ENCODE peak calls at places on chromosome 1, in nine cellular contexts. N is CD4-positive, alpha-beta memory T cell; C is GM12865; P is CD8-positive, alpha-beta T cell; O is CD4-positive, CD25-positive, alpha-beta regulatory T cell; L is epithelial cell of esophagus; Z is cardiac muscle cell; T is endodermal cell; M is adipocyte. V is an unnamed sample.

GRCh38 chr1:180173952-180174351 is 19.3 kb downstream of the QSOX1 start:
- DNase-seq in N (no peak), C (no peak), P (no peak), O (no peak), L (no peak), Z (no peak), T (no peak), M (no peak), V (peak; percentile 84)

GRCh38 chr1:195763146-195763906 is 844.9 kb downstream of the KCNT2 start:
- DNase-seq in N (no peak), C (no peak), P (no peak), O (no peak), L (no peak), Z (no peak), T (peak; percentile 51), M (no peak), V (no peak)

GRCh38 chr1:2833454-2834145 is 32.1 kb upstream of the TTC34 start:
- DNase-seq in N (no peak), C (no peak), P (no peak), O (no peak), L (no peak), Z (no peak), T (no peak), M (no peak), V (no peak)

GRCh38 chr1:205398586-205398985 is 23.3 kb downstream of the LEMD1 start:
- DNase-seq in N (no peak), C (no peak), P (no peak), O (no peak), L (no peak), Z (no peak), T (no peak), M (no peak), V (no peak)

GRCh38 chr1:172359531-172359991 is 60.9 kb upstream of the C1orf105 start:
- DNase-seq in N (no peak), C (no peak), P (no peak), O (no peak), L (peak; percentile 34), Z (no peak), T (no peak), M (peak; percentile 53), V (no peak)

GRCh38 chr1:154575951-154576566 is 8.5 kb downstream of the CHRNB2 start:
- DNase-seq in N (no peak), C (no peak), P (no peak), O (no peak), L (no peak), Z (no peak), T (peak; percentile 47), M (no peak), V (no peak)

GRCh38 chr1:172906778-172907592 is 143.8 kb downstream of the TNFSF18 start:
- DNase-seq in N (peak; percentile 52), C (peak; percentile 7), P (no peak), O (peak; percentile 25), L (peak; percentile 73), Z (no peak), T (peak; percentile 73), M (peak; percentile 66), V (no peak)

GRCh38 chr1:101728029-101728428 is 268.7 kb downstream of the OLFM3 start:
- DNase-seq in N (no peak), C (peak; percentile 40), P (no peak), O (no peak), L (no peak), Z (no peak), T (no peak), M (no peak), V (no peak)

GRCh38 chr1:9685833-9686232 is 34.3 kb downstream of the PIK3CD start:
- DNase-seq in N (no peak), C (no peak), P (no peak), O (no peak), L (peak; percentile 59), Z (no peak), T (no peak), M (peak; percentile 34), V (no peak)

GRCh38 chr1:175208773-175209492 is 16.4 kb upstream of the KIAA0040 start:
- DNase-seq in N (peak; percentile 82), C (peak; percentile 85), P (peak; percentile 10), O (peak; percentile 80), L (no peak), Z (no peak), T (no peak), M (no peak), V (no peak)

DNA sequence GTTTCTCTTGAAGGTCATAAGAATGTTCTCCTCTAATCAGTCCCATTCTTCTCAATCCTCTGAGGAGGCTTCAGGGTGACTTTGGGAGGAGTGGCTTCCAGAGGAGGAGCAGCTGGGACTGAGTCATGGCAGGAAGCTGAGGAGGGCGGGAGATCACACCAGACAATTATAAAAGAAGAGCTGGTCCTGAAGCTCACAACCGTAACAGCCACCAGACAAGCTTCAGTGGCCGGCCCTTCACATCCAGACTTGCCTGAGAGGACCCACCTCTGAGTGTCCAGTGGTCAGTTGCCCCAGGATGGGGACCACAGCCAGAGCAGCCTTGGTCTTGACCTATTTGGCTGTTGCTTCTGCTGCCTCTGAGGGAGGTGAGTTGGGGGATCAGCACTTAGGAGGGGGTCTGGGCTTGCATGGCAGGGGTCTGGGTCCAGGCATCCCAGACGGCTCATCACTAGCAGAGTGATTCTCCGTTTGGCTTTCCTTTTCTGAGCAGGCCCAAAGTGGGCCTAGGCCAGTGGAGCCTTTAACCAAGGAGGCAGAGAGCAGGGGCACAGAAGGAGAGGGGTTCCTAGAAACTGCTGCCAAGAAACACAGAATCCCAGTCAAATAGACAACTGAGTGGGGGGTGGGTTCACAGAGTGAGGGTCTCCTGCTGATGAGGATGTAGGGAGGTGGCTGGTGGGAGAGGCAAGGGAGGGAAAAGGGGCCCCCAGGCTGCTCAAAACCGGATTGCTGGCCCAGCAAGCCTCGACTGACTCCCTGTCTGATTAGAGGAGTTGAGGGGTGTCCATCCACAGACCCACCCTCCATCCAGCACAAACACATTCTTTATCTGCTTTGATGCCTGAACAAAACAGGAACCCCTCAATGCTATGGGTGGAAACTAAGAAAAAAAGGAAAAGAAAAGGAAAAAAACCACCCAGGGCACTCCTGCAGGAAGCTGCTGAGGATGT is at the start of gene ECM1:
- DNase-seq in N (no peak), C (no peak), P (no peak), O (no peak), L (peak; percentile 83), Z (no peak), T (peak; percentile 68), M (peak; percentile 86), V (peak; percentile 79)
- H3K4me3 ChIP-seq in N (no peak within 1 kb of the TSS), C (no peak within 1 kb of the TSS), P (no peak within 1 kb of the TSS), O (no peak within 1 kb of the TSS), L (peak within 1 kb of the TSS; percentile 38), Z (no peak within 1 kb of the TSS), T (no peak within 1 kb of the TSS), M (peak within 1 kb of the TSS; percentile 79), V (peak within 1 kb of the TSS; percentile 54)

GRCh38 chr1:231415018-231415583 is 7.0 kb downstream of the EGLN1 start:
- DNase-seq in N (no peak), C (no peak), P (no peak), O (no peak), L (peak; percentile 51), Z (no peak), T (no peak), M (no peak), V (no peak)
- H3K4me3 ChIP-seq in N (no peak overlapping the region), C (no peak overlapping the region), P (no peak overlapping the region), O (no peak overlapping the region), L (no peak overlapping the region), Z (no peak overlapping the region), T (no peak overlapping the region), M (no peak overlapping the region), V (peak overlapping the region; percentile 74)

GRCh38 chr1:150257624-150258274 is at the start of gene CA14:
- DNase-seq in N (no peak), C (no peak), P (no peak), O (no peak), L (no peak), Z (peak; percentile 89), T (peak; percentile 84), M (no peak), V (no peak)

GRCh38 chr1:150258275-150258666 is 697 bp downstream of the CA14 start:
- DNase-seq in N (no peak), C (no peak), P (no peak), O (no peak), L (no peak), Z (peak; percentile 34), T (no peak), M (no peak), V (no peak)

GRCh38 chr1:150259217-150259616 is 1.6 kb downstream of the CA14 start:
- DNase-seq in N (no peak), C (no peak), P (no peak), O (no peak), L (no peak), Z (peak; percentile 46), T (peak; percentile 60), M (no peak), V (no peak)

GRCh38 chr1:150256549-150257341 is 829 bp upstream of the CA14 start:
- DNase-seq in N (no peak), C (no peak), P (no peak), O (no peak), L (no peak), Z (peak; percentile 60), T (peak; percentile 85), M (peak; percentile 62), V (no peak)

DNA sequence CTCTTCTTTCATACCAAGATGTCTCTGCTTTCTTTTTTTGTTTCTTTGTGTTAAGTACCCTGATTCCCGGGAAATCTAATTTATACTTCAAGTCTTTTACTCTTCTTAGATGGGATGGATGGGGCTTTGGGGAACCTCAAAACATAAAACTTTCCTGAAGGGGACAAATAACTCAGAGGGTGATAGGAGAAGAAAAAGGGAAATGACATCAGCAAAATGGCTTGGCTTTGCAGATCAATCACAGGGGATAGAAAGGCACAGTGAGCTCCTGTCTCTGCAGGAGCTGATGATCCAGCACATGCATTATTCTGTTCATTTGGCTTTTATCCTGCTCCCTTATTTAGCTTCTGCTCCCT is 1.4 kb upstream of the CA14 start:
- DNase-seq in N (no peak), C (no peak), P (no peak), O (no peak), L (no peak), Z (no peak), T (no peak), M (no peak), V (no peak)
- H3K4me3 ChIP-seq in N (no peak overlapping the region), C (no peak overlapping the region), P (no peak overlapping the region), O (peak overlapping the region; percentile 49), L (no peak overlapping the region), Z (peak overlapping the region; percentile 61), T (peak overlapping the region; percentile 79), M (peak overlapping the region; percentile 70), V (peak overlapping the region; percentile 46)

GRCh38 chr1:29456685-29457084 is 220.4 kb downstream of the PTPRU start:
- DNase-seq in N (no peak), C (no peak), P (no peak), O (no peak), L (no peak), Z (no peak), T (peak; percentile 12), M (no peak), V (no peak)

GRCh38 chr1:29455781-29456180 is 219.5 kb downstream of the PTPRU start:
- DNase-seq in N (no peak), C (no peak), P (no peak), O (no peak), L (no peak), Z (no peak), T (no peak), M (no peak), V (no peak)

GRCh38 chr1:29452463-29453230 is 216.3 kb downstream of the PTPRU start:
- DNase-seq in N (no peak), C (no peak), P (no peak), O (no peak), L (no peak), Z (no peak), T (no peak), M (no peak), V (no peak)

GRCh38 chr1:29453502-29454240 is 217.3 kb downstream of the PTPRU start:
- DNase-seq in N (peak; percentile 2), C (peak; percentile 50), P (no peak), O (no peak), L (peak; percentile 36), Z (peak; percentile 67), T (peak; percentile 85), M (peak; percentile 54), V (no peak)

GRCh38 chr1:29454616-29455380 is 218.5 kb downstream of the PTPRU start:
- DNase-seq in N (no peak), C (no peak), P (no peak), O (no peak), L (no peak), Z (no peak), T (no peak), M (no peak), V (no peak)
- H3K4me3 ChIP-seq in N (no peak overlapping the region), C (no peak overlapping the region), P (no peak overlapping the region), O (no peak overlapping the region), L (no peak overlapping the region), Z (no peak overlapping the region), T (no peak overlapping the region), M (no peak overlapping the region), V (no peak overlapping the region)

V was measured in heart right ventricle.